ENCODE peak calls at places on chromosome 21, in six cellular contexts. One of them, this sample, is unnamed.

GRCh38 chr21:41777934-41778815 is 11.3 kb upstream of the RIPK4 start:
- DNase-seq in NB4: peak; percentile 52
- DNase-seq in A549: peak; percentile 85
- DNase-seq in HepG2: peak; percentile 51
- DNase-seq in GM12878: no peak
- DNase-seq in K562: peak; percentile 63
- DNase-seq in this sample: peak; percentile 58

GRCh38 chr21:43025636-43026180 is 49.9 kb downstream of the CBS start:
- DNase-seq in NB4: no peak
- DNase-seq in A549: no peak
- DNase-seq in K562: no peak
- DNase-seq in GM12878: no peak
- DNase-seq in HepG2: peak; percentile 52
- DNase-seq in this sample: no peak

GRCh38 chr21:38773108-38774061 is 32.3 kb upstream of the ETS2 start:
- DNase-seq in GM12878: no peak
- DNase-seq in K562: no peak
- DNase-seq in HepG2: peak; percentile 34
- DNase-seq in NB4: peak; percentile 29
- DNase-seq in A549: peak; percentile 82
- DNase-seq in this sample: peak; percentile 91

GRCh38 chr21:41585199-41585994 is 77.4 kb upstream of the TMPRSS2 start:
- DNase-seq in NB4: no peak
- DNase-seq in HepG2: no peak
- DNase-seq in GM12878: no peak
- DNase-seq in K562: no peak
- DNase-seq in A549: no peak
- DNase-seq in this sample: no peak

GRCh38 chr21:39633770-39634181 is 21.0 kb downstream of the B3GALT5 start:
- DNase-seq in K562: no peak
- DNase-seq in GM12878: no peak
- DNase-seq in A549: peak; percentile 77
- DNase-seq in NB4: no peak
- DNase-seq in HepG2: no peak
- DNase-seq in this sample: no peak

GRCh38 chr21:31338892-31339368 is 5.1 kb downstream of the TIAM1 start:
- DNase-seq in A549: no peak
- DNase-seq in HepG2: no peak
- DNase-seq in K562: no peak
- DNase-seq in NB4: no peak
- DNase-seq in GM12878: no peak
- DNase-seq in this sample: no peak

GRCh38 chr21:31363720-31364119 is 19.7 kb upstream of the TIAM1 start:
- DNase-seq in GM12878: no peak
- DNase-seq in K562: no peak
- DNase-seq in A549: no peak
- DNase-seq in HepG2: no peak
- DNase-seq in NB4: peak; percentile 51
- DNase-seq in this sample: no peak

GRCh38 chr21:32412162-32412997 is at the start of gene EVA1C:
- DNase-seq in GM12878: no peak
- DNase-seq in A549: peak; percentile 58
- DNase-seq in NB4: no peak
- DNase-seq in K562: peak; percentile 39
- DNase-seq in HepG2: no peak
- DNase-seq in this sample: peak; percentile 69

GRCh38 chr21:42062543-42063022 is 8.5 kb upstream of the UMODL1 start:
- DNase-seq in A549: no peak
- DNase-seq in K562: no peak
- DNase-seq in GM12878: peak; percentile 82
- DNase-seq in HepG2: no peak
- DNase-seq in NB4: peak; percentile 93
- DNase-seq in this sample: no peak

GRCh38 chr21:29538115-29538514 is 239.4 kb downstream of the BACH1 start:
- DNase-seq in HepG2: no peak
- DNase-seq in K562: no peak
- DNase-seq in GM12878: no peak
- DNase-seq in A549: no peak
- DNase-seq in NB4: no peak
- DNase-seq in this sample: no peak

GRCh38 chr21:25292396-25292795 is 314.9 kb downstream of the MRPL39 start:
- DNase-seq in GM12878: no peak
- DNase-seq in HepG2: no peak
- DNase-seq in A549: no peak
- DNase-seq in K562: no peak
- DNase-seq in NB4: no peak
- DNase-seq in this sample: no peak

GRCh38 chr21:41164981-41165650 is 2.8 kb upstream of the BACE2 start:
- DNase-seq in GM12878: no peak
- DNase-seq in HepG2: peak; percentile 5
- DNase-seq in K562: no peak
- DNase-seq in NB4: no peak
- DNase-seq in A549: peak; percentile 56
- DNase-seq in this sample: peak; percentile 82

GRCh38 chr21:41750532-41751151 is 16.2 kb downstream of the RIPK4 start:
- DNase-seq in K562: no peak
- DNase-seq in HepG2: peak; percentile 85
- DNase-seq in GM12878: no peak
- DNase-seq in NB4: no peak
- DNase-seq in A549: no peak
- DNase-seq in this sample: no peak

GRCh38 chr21:42317826-42318746 is 2.9 kb upstream of the TFF3 start:
- DNase-seq in GM12878: no peak
- DNase-seq in HepG2: no peak
- DNase-seq in K562: no peak
- DNase-seq in NB4: no peak
- DNase-seq in A549: no peak
- DNase-seq in this sample: no peak

GRCh38 chr21:42319368-42319767 is 4.2 kb upstream of the TFF3 start:
- DNase-seq in K562: no peak
- DNase-seq in HepG2: no peak
- DNase-seq in NB4: peak; percentile 90
- DNase-seq in GM12878: no peak
- DNase-seq in A549: no peak
- DNase-seq in this sample: no peak

GRCh38 chr21:41204736-41205135 is 36.8 kb downstream of the BACE2 start:
- DNase-seq in HepG2: no peak
- DNase-seq in NB4: no peak
- DNase-seq in K562: no peak
- DNase-seq in GM12878: no peak
- DNase-seq in A549: no peak
- DNase-seq in this sample: no peak

GRCh38 chr21:44735821-44736220 is 24.4 kb upstream of the TSPEAR start:
- DNase-seq in GM12878: no peak
- DNase-seq in HepG2: no peak
- DNase-seq in A549: no peak
- DNase-seq in NB4: no peak
- DNase-seq in K562: no peak
- DNase-seq in this sample: no peak

GRCh38 chr21:44734841-44735240 is 23.5 kb upstream of the TSPEAR start:
- DNase-seq in NB4: no peak
- DNase-seq in GM12878: no peak
- DNase-seq in A549: no peak
- DNase-seq in HepG2: no peak
- DNase-seq in K562: no peak
- DNase-seq in this sample: no peak

GRCh38 chr21:44737706-44738354 is 26.5 kb upstream of the TSPEAR start:
- DNase-seq in NB4: no peak
- DNase-seq in K562: no peak
- DNase-seq in HepG2: no peak
- DNase-seq in GM12878: no peak
- DNase-seq in A549: no peak
- DNase-seq in this sample: no peak

GRCh38 chr21:44738621-44739020 is 27.2 kb upstream of the TSPEAR start:
- DNase-seq in GM12878: no peak
- DNase-seq in K562: no peak
- DNase-seq in HepG2: no peak
- DNase-seq in A549: no peak
- DNase-seq in NB4: no peak
- DNase-seq in this sample: no peak

GRCh38 chr21:44736291-44737004 is 25.1 kb upstream of the TSPEAR start:
- DNase-seq in GM12878: no peak
- DNase-seq in HepG2: peak; percentile 85
- DNase-seq in K562: no peak
- DNase-seq in A549: peak; percentile 70
- DNase-seq in NB4: no peak
- DNase-seq in this sample: no peak
- TF ChIP-seq MYC in GM12878: no peak
- TF ChIP-seq MYC in HepG2: peak; percentile 33
- TF ChIP-seq MYC in K562: no peak
- TF ChIP-seq MYC in A549: no peak
- TF ChIP-seq MYC in NB4: no peak
- TF ChIP-seq MYC in this sample: no peak

GRCh38 chr21:36079671-36080070 is 9.8 kb downstream of the CBR1 start:
- DNase-seq in GM12878: no peak
- DNase-seq in K562: peak; percentile 46
- DNase-seq in HepG2: no peak
- DNase-seq in A549: no peak
- DNase-seq in NB4: no peak
- DNase-seq in this sample: no peak

GRCh38 chr21:36076878-36077658 is 7.2 kb downstream of the CBR1 start:
- DNase-seq in NB4: no peak
- DNase-seq in HepG2: no peak
- DNase-seq in A549: peak; percentile 41
- DNase-seq in K562: no peak
- DNase-seq in GM12878: no peak
- DNase-seq in this sample: no peak

GRCh38 chr21:36077758-36078157 is 7.9 kb downstream of the CBR1 start:
- DNase-seq in GM12878: no peak
- DNase-seq in HepG2: no peak
- DNase-seq in A549: no peak
- DNase-seq in NB4: no peak
- DNase-seq in K562: no peak
- DNase-seq in this sample: no peak

GRCh38 chr21:36080386-36080785 is 10.6 kb downstream of the CBR1 start:
- DNase-seq in NB4: no peak
- DNase-seq in A549: no peak
- DNase-seq in HepG2: no peak
- DNase-seq in GM12878: no peak
- DNase-seq in K562: no peak
- DNase-seq in this sample: no peak

DNA sequence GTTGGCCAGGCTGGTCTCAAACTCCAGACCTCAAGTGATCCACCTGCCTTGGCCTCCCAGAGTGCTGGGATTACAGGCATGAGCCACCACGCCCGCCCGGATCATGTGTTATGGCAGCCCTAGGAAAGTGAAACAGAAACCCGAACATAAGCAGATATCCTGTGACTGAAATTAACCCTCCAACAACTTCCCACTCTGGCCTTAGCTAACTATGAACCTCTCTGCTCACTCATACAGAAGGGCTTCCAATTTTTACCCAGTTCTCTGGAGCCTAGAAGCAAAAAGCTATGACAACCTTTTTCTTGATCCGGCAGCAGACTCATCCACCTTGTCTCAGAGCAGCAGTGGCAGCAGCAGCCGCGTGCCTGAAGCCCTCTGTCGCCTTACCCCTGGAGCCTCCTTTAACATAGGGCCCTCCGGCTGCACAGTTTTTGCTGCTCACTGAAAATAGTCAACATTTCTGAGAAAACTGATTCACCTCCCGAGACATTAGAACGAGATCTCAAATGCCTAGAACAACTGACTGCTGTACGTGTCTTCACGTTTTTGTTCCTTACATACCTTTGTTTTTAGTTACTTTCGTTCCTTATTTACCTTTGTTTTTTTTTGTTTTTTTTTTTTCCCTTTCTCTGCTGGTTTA is 9.3 kb downstream of the CBR1 start:
- DNase-seq in K562: peak; percentile 39
- DNase-seq in GM12878: no peak
- DNase-seq in NB4: no peak
- DNase-seq in HepG2: no peak
- DNase-seq in A549: no peak
- DNase-seq in this sample: no peak
- TF ChIP-seq CTCF in K562: no peak
- TF ChIP-seq CTCF in GM12878: no peak
- TF ChIP-seq CTCF in NB4: no peak
- TF ChIP-seq CTCF in HepG2: no peak
- TF ChIP-seq CTCF in A549: no peak
- TF ChIP-seq CTCF in this sample: no peak

DNA sequence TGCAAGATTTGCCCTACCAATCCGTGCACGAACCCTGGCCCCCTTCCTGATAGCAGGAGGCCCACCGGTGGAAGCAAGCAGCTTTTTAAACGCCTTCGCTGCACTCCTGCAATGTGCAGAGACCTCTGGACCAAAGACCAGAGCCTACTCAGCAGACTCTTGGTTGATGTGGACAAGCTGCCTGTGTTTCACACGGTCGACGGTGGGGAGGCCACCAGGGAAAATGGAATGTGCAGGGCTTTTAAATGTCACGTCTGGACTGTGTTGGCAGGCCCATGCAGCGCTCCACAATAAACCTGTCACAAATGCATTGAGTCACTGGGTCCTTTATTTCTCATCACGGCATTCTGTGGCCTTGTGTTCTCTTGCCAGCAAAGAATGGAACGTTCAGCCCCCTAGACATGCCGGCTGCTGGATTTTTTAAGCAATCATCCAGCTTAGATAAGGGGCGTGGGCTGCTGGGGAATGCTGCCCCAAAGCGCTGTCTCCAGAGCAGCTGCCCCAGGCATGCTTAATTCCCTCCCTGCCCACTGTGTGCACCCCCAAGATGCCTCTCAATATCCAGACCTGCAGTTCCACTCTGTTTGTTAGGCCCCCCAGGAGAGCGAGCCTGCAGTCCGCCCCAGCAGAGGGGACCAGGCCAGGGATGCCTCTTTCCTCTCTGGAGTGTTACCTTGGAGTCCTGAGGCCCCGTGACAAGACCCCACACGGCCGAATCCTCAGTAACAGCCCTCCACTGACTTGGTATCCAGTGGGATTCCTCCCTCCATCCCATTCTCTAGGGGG is 71.3 kb downstream of the ATP5PO start:
- DNase-seq in HepG2: peak; percentile 40
- DNase-seq in K562: no peak
- DNase-seq in GM12878: no peak
- DNase-seq in NB4: no peak
- DNase-seq in A549: no peak
- DNase-seq in this sample: no peak
- TF ChIP-seq MYC in HepG2: no peak
- TF ChIP-seq MYC in K562: no peak
- TF ChIP-seq MYC in GM12878: no peak
- TF ChIP-seq MYC in NB4: no peak
- TF ChIP-seq MYC in A549: no peak
- TF ChIP-seq MYC in this sample: no peak

DNA sequence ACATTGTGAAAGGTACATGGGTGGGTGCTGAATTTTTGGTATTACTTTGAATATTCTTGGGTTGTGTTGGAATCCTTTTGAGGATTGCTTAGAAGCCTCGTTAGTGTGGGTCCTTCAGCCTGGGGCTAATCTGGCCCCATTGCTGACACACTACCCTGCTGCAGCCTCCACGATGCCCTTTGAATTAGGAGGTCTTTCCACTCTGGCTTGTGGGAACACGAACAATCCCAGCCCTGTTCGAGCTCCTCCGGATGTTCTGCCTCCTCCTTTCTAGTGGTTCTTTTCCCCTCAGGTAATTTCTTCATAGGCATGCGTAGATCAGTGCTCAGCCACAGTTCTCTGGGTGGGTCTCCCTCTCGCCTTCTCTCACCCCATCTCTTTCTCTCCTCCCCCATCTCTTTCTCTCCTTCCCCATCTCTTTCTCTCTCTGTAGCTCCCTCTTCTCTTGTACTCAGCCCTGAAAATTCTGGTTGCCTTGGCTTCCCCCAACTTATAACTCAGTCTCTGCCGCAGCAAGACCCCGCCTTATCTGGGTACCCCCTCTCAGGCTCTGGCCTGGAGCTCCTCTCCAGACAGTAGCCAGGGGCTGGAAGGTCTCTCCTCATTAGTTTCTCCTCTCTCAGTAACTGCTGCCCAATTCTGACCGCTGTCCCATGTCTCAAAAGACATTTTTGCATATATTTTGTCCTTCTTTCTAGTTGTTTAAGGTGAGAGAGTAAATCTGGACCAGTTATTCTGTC is 46.0 kb upstream of the SLC19A1 start:
- DNase-seq in HepG2: no peak
- DNase-seq in A549: no peak
- DNase-seq in GM12878: no peak
- DNase-seq in NB4: no peak
- DNase-seq in K562: no peak
- DNase-seq in this sample: no peak
- TF ChIP-seq CTCF in HepG2: no peak
- TF ChIP-seq CTCF in A549: no peak
- TF ChIP-seq CTCF in GM12878: no peak
- TF ChIP-seq CTCF in NB4: no peak
- TF ChIP-seq CTCF in K562: no peak
- TF ChIP-seq CTCF in this sample: no peak